ENCODE peak calls at places on chromosome 2, in five cellular contexts. Y is tibial nerve, B is neural crest cell, U is body of pancreas, O is ascending aorta. G is an unnamed sample.

GRCh38 chr2:197307933-197308521 is 2.6 kb downstream of the ANKRD44 start:
- DNase-seq in Y (no peak), B (no peak), U (no peak), O (no peak), G (no peak)

GRCh38 chr2:58730764-58731487 is 489.8 kb upstream of the FANCL start:
- DNase-seq in Y (no peak), B (no peak), U (no peak), O (no peak), G (no peak)

GRCh38 chr2:9648821-9649220 is 18.0 kb upstream of the YWHAQ start:
- DNase-seq in Y (no peak), B (no peak), U (peak; percentile 30), O (no peak), G (no peak)

GRCh38 chr2:178756843-178757242 is 50.4 kb downstream of the TTN start:
- DNase-seq in Y (no peak), B (no peak), U (no peak), O (no peak), G (no peak)

GRCh38 chr2:64913357-64913869 is 75.8 kb upstream of the SLC1A4 start:
- DNase-seq in Y (no peak), B (no peak), U (peak; percentile 32), O (no peak), G (no peak)

GRCh38 chr2:218284106-218284811 is 8.0 kb downstream of the TMBIM1 start:
- DNase-seq in Y (no peak), B (no peak), U (peak; percentile 82), O (peak; percentile 82), G (no peak)

GRCh38 chr2:50538137-50538536 is 493.8 kb downstream of the NRXN1 start:
- DNase-seq in Y (no peak), B (no peak), U (no peak), O (no peak), G (no peak)

GRCh38 chr2:6352906-6353515 is 512.7 kb downstream of the CMPK2 start:
- DNase-seq in Y (peak; percentile 8), B (peak; percentile 67), U (peak; percentile 70), O (no peak), G (no peak)

GRCh38 chr2:40487592-40487991 is 35.7 kb upstream of the SLC8A1 start:
- DNase-seq in Y (no peak), B (no peak), U (no peak), O (no peak), G (no peak)

GRCh38 chr2:176817061-176817565 is 395.5 kb upstream of the HNRNPA3 start:
- DNase-seq in Y (no peak), B (no peak), U (no peak), O (no peak), G (no peak)

GRCh38 chr2:11637546-11637945 is 32.4 kb downstream of the NTSR2 start:
- DNase-seq in Y (no peak), B (no peak), U (no peak), O (no peak), G (no peak)

GRCh38 chr2:171706152-171706803 is 19.0 kb downstream of the DYNC1I2 start:
- DNase-seq in Y (no peak), B (no peak), U (no peak), O (no peak), G (no peak)

GRCh38 chr2:27356382-27357181 is at the start of gene GTF3C2:
- DNase-seq in Y (peak; percentile 95), B (peak; percentile 90), U (peak; percentile 95), O (peak; percentile 97), G (peak; percentile 93)

GRCh38 chr2:217249490-217250451 is 389.9 kb upstream of the TNP1 start:
- DNase-seq in Y (peak; percentile 59), B (no peak), U (peak; percentile 24), O (no peak), G (no peak)

GRCh38 chr2:138486347-138487198 is 15.0 kb upstream of the SPOPL start:
- DNase-seq in Y (no peak), B (no peak), U (no peak), O (no peak), G (no peak)

GRCh38 chr2:190267302-190267701 is 52.3 kb downstream of the HIBCH start:
- DNase-seq in Y (no peak), B (no peak), U (no peak), O (no peak), G (no peak)

GRCh38 chr2:96869824-96870630 is at the start of gene SEMA4C:
- DNase-seq in Y (peak; percentile 46), B (peak; percentile 45), U (peak; percentile 69), O (peak; percentile 85), G (peak; percentile 74)

GRCh38 chr2:59733970-59734369 is 819.5 kb downstream of the BCL11A start:
- DNase-seq in Y (no peak), B (no peak), U (no peak), O (no peak), G (no peak)

GRCh38 chr2:75561566-75562512 is 1.1 kb upstream of the EVA1A start:
- DNase-seq in Y (no peak), B (no peak), U (no peak), O (no peak), G (no peak)

GRCh38 chr2:143841935-143842334 is 678.0 kb downstream of the ZEB2 start:
- DNase-seq in Y (no peak), B (no peak), U (no peak), O (no peak), G (no peak)

GRCh38 chr2:176018708-176019107 is 16.6 kb upstream of the LNPK start:
- DNase-seq in Y (no peak), B (no peak), U (no peak), O (no peak), G (no peak)

GRCh38 chr2:8581048-8581561 is 100.8 kb upstream of the ID2 start:
- DNase-seq in Y (no peak), B (no peak), U (no peak), O (no peak), G (no peak)

GRCh38 chr2:201888476-201888875 is 82.1 kb downstream of the CDK15 start:
- DNase-seq in Y (no peak), B (no peak), U (no peak), O (no peak), G (no peak)

GRCh38 chr2:241774419-241775222 is 2.0 kb upstream of the GAL3ST2 start:
- DNase-seq in Y (no peak), B (no peak), U (no peak), O (peak; percentile 63), G (no peak)

GRCh38 chr2:48694143-48694542 is 61.4 kb downstream of the LHCGR start:
- DNase-seq in Y (no peak), B (no peak), U (no peak), O (no peak), G (no peak)

GRCh38 chr2:152550386-152550785 is 166.9 kb downstream of the PRPF40A start:
- DNase-seq in Y (no peak), B (no peak), U (peak; percentile 56), O (no peak), G (no peak)

GRCh38 chr2:46708492-46708891 is 207.1 kb downstream of the MCFD2 start:
- DNase-seq in Y (no peak), B (no peak), U (no peak), O (no peak), G (no peak)
- TF ChIP-seq CTCF in Y (no peak), B (no peak), U (no peak), O (no peak), G (no peak)

DNA sequence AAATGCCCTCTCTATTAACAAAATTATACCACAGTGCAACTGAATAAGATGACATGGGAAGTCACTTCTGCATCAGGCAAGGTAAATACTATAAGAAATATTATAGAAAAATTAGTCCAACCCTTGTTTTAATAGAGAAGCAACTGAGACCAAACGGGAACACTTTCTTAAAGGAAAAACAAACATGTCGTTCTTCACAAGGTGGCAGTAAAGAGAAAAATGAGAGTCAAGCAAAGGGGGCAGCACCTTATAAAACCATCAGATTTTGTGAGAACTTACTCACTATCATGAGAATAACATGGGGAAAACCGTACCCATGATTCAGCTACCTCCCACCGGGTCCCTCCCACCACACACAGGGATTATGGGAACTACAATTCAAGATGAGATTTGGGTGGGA is 481.7 kb upstream of the CRIM1 start:
- DNase-seq in Y (no peak), B (no peak), U (no peak), O (no peak), G (no peak)
- TF ChIP-seq CTCF in Y (no peak), B (no peak), U (no peak), O (no peak), G (no peak)

DNA sequence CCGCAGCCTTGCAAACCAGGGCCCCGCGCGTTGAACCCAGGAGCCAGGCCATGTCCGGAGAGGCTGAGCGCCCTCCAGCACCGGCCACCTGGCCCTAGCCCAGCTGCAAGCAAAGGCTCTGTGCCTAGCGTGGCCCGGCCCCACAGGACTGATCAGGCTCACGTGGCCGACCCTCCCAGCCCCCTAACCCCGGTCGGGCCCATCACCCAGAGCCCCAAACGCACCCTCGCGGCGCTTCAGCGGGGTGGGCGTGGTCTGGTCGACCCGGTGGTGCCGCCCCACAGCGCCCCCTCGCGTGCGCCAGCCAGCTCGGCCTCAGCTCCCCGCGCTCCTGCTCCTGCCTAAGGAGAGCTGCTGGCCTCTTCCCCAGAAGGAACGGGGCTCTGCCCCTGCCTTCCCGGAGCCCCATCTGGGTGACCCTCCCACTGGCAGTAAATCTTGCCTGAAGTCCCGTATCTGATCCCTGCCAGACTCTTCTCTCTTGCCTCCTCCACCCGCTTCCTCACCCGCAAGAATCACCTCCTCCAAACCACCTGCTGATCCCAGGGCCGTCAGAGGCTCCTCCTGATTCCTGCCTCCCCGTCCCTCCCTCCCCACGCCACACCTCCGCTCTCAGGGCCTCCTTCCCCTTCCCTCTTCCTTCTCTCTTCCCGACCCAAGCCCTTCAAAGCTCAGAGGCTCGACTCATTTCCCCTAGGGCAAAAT is 12.3 kb upstream of the TEX51 start:
- DNase-seq in Y (peak; percentile 45), B (peak; percentile 65), U (peak; percentile 58), O (peak; percentile 47), G (peak; percentile 83)
- TF ChIP-seq CTCF in Y (peak; percentile 60), B (peak; percentile 77), U (peak; percentile 57), O (peak; percentile 51), G (peak; percentile 80)

GRCh38 chr2:19746611-19747309 is 155.0 kb downstream of the TTC32 start:
- DNase-seq in Y (no peak), B (peak; percentile 19), U (no peak), O (peak; percentile 67), G (no peak)
- TF ChIP-seq CTCF in Y (no peak), B (peak; percentile 52), U (no peak), O (peak; percentile 47), G (no peak)

GRCh38 chr2:128940378-128940777 is 621.7 kb upstream of the HS6ST1 start:
- DNase-seq in Y (no peak), B (no peak), U (no peak), O (no peak), G (no peak)
- TF ChIP-seq CTCF in Y (no peak), B (no peak), U (no peak), O (no peak), G (no peak)

GRCh38 chr2:225667465-225667864 is 268.0 kb downstream of the NYAP2 start:
- DNase-seq in Y (no peak), B (no peak), U (no peak), O (no peak), G (no peak)

GRCh38 chr2:225668606-225669266 is 269.2 kb downstream of the NYAP2 start:
- DNase-seq in Y (peak; percentile 56), B (peak; percentile 10), U (peak; percentile 17), O (no peak), G (no peak)

GRCh38 chr2:225670111-225670974 is 270.8 kb downstream of the NYAP2 start:
- DNase-seq in Y (no peak), B (no peak), U (no peak), O (no peak), G (no peak)
- TF ChIP-seq CTCF in Y (peak; percentile 23), B (peak; percentile 78), U (peak; percentile 22), O (peak; percentile 57), G (peak; percentile 72)